ENCODE peak calls at places on chromosomes 7 and 10, in ten cellular contexts. One of them, this sample, is unnamed.

GRCh38 chr7:17696422-17696821 is 243.9 kb downstream of the SNX13 start:
- DNase-seq in Right ventricle myocardium superior: peak
- DNase-seq in left cardiac atrium: peak
- DNase-seq in cardiac muscle cell: no peak
- DNase-seq in NCI-H1105 treated with DMSO at 0.1 percent for 48 hours: no peak
- DNase-seq in activated CD8-positive, alpha-beta memory T cell treated with anti-CD3 and anti-CD28 coated beads for 24 hours: no peak
- DNase-seq in T-helper 2 cell: no peak
- DNase-seq in activated T-helper 1 cell treated with anti-CD3 and anti-CD28 coated beads, Interleukin-2, amount 50 U/mL, for 16 hours: no peak
- DNase-seq in stimulated activated CD4-positive, alpha-beta T cell treated with anti-CD3 and anti-CD28 coated beads, Interleukin-1b, Interleukin-23, amount 100 ng/mL, for 24 hours: no peak
- DNase-seq in spleen: no peak
- DNase-seq in this sample: no peak

GRCh38 chr10:59135275-59135674 is 41.2 kb upstream of the PHYHIPL start:
- DNase-seq in Right ventricle myocardium superior: no peak
- DNase-seq in left cardiac atrium: no peak
- DNase-seq in cardiac muscle cell: no peak
- DNase-seq in NCI-H1105 treated with DMSO at 0.1 percent for 48 hours: no peak
- DNase-seq in activated CD8-positive, alpha-beta memory T cell treated with anti-CD3 and anti-CD28 coated beads for 24 hours: no peak
- DNase-seq in T-helper 2 cell: no peak
- DNase-seq in activated T-helper 1 cell treated with anti-CD3 and anti-CD28 coated beads, Interleukin-2, amount 50 U/mL, for 16 hours: no peak
- DNase-seq in stimulated activated CD4-positive, alpha-beta T cell treated with anti-CD3 and anti-CD28 coated beads, Interleukin-1b, Interleukin-23, amount 100 ng/mL, for 24 hours: no peak
- DNase-seq in spleen: no peak
- DNase-seq in this sample: no peak

GRCh38 chr10:87978166-87978565 is 114.7 kb downstream of the PTEN start:
- DNase-seq in Right ventricle myocardium superior: no peak
- DNase-seq in left cardiac atrium: no peak
- DNase-seq in cardiac muscle cell: no peak
- DNase-seq in NCI-H1105 treated with DMSO at 0.1 percent for 48 hours: no peak
- DNase-seq in activated CD8-positive, alpha-beta memory T cell treated with anti-CD3 and anti-CD28 coated beads for 24 hours: no peak
- DNase-seq in T-helper 2 cell: no peak
- DNase-seq in activated T-helper 1 cell treated with anti-CD3 and anti-CD28 coated beads, Interleukin-2, amount 50 U/mL, for 16 hours: no peak
- DNase-seq in stimulated activated CD4-positive, alpha-beta T cell treated with anti-CD3 and anti-CD28 coated beads, Interleukin-1b, Interleukin-23, amount 100 ng/mL, for 24 hours: no peak
- DNase-seq in spleen: no peak
- DNase-seq in this sample: no peak

GRCh38 chr7:835491-836401 is 3.5 kb downstream of the SUN1 start:
- DNase-seq in Right ventricle myocardium superior: peak
- DNase-seq in left cardiac atrium: peak
- DNase-seq in cardiac muscle cell: no peak
- DNase-seq in NCI-H1105 treated with DMSO at 0.1 percent for 48 hours: no peak
- DNase-seq in activated CD8-positive, alpha-beta memory T cell treated with anti-CD3 and anti-CD28 coated beads for 24 hours: no peak
- DNase-seq in T-helper 2 cell: no peak
- DNase-seq in activated T-helper 1 cell treated with anti-CD3 and anti-CD28 coated beads, Interleukin-2, amount 50 U/mL, for 16 hours: no peak
- DNase-seq in stimulated activated CD4-positive, alpha-beta T cell treated with anti-CD3 and anti-CD28 coated beads, Interleukin-1b, Interleukin-23, amount 100 ng/mL, for 24 hours: no peak
- DNase-seq in spleen: peak
- DNase-seq in this sample: no peak

GRCh38 chr7:46320956-46321355 is 399.9 kb upstream of the IGFBP3 start:
- DNase-seq in Right ventricle myocardium superior: no peak
- DNase-seq in left cardiac atrium: no peak
- DNase-seq in cardiac muscle cell: no peak
- DNase-seq in NCI-H1105 treated with DMSO at 0.1 percent for 48 hours: no peak
- DNase-seq in activated CD8-positive, alpha-beta memory T cell treated with anti-CD3 and anti-CD28 coated beads for 24 hours: no peak
- DNase-seq in T-helper 2 cell: no peak
- DNase-seq in activated T-helper 1 cell treated with anti-CD3 and anti-CD28 coated beads, Interleukin-2, amount 50 U/mL, for 16 hours: no peak
- DNase-seq in stimulated activated CD4-positive, alpha-beta T cell treated with anti-CD3 and anti-CD28 coated beads, Interleukin-1b, Interleukin-23, amount 100 ng/mL, for 24 hours: no peak
- DNase-seq in spleen: no peak
- DNase-seq in this sample: no peak

GRCh38 chr7:44824894-44825526 is 22.9 kb downstream of the H2AZ2 start:
- DNase-seq in Right ventricle myocardium superior: no peak
- DNase-seq in left cardiac atrium: no peak
- DNase-seq in cardiac muscle cell: no peak
- DNase-seq in NCI-H1105 treated with DMSO at 0.1 percent for 48 hours: no peak
- DNase-seq in activated CD8-positive, alpha-beta memory T cell treated with anti-CD3 and anti-CD28 coated beads for 24 hours: no peak
- DNase-seq in T-helper 2 cell: no peak
- DNase-seq in activated T-helper 1 cell treated with anti-CD3 and anti-CD28 coated beads, Interleukin-2, amount 50 U/mL, for 16 hours: no peak
- DNase-seq in stimulated activated CD4-positive, alpha-beta T cell treated with anti-CD3 and anti-CD28 coated beads, Interleukin-1b, Interleukin-23, amount 100 ng/mL, for 24 hours: no peak
- DNase-seq in spleen: peak
- DNase-seq in this sample: no peak

GRCh38 chr7:67392596-67393438 is 396.2 kb downstream of the TYW1 start:
- DNase-seq in Right ventricle myocardium superior: no peak
- DNase-seq in left cardiac atrium: no peak
- DNase-seq in cardiac muscle cell: no peak
- DNase-seq in NCI-H1105 treated with DMSO at 0.1 percent for 48 hours: no peak
- DNase-seq in activated CD8-positive, alpha-beta memory T cell treated with anti-CD3 and anti-CD28 coated beads for 24 hours: no peak
- DNase-seq in T-helper 2 cell: no peak
- DNase-seq in activated T-helper 1 cell treated with anti-CD3 and anti-CD28 coated beads, Interleukin-2, amount 50 U/mL, for 16 hours: no peak
- DNase-seq in stimulated activated CD4-positive, alpha-beta T cell treated with anti-CD3 and anti-CD28 coated beads, Interleukin-1b, Interleukin-23, amount 100 ng/mL, for 24 hours: no peak
- DNase-seq in spleen: no peak
- DNase-seq in this sample: no peak

GRCh38 chr7:6183006-6183405 is 89.4 kb downstream of the CYTH3 start:
- DNase-seq in Right ventricle myocardium superior: no peak
- DNase-seq in left cardiac atrium: no peak
- DNase-seq in cardiac muscle cell: no peak
- DNase-seq in NCI-H1105 treated with DMSO at 0.1 percent for 48 hours: no peak
- DNase-seq in activated CD8-positive, alpha-beta memory T cell treated with anti-CD3 and anti-CD28 coated beads for 24 hours: no peak
- DNase-seq in T-helper 2 cell: no peak
- DNase-seq in activated T-helper 1 cell treated with anti-CD3 and anti-CD28 coated beads, Interleukin-2, amount 50 U/mL, for 16 hours: no peak
- DNase-seq in stimulated activated CD4-positive, alpha-beta T cell treated with anti-CD3 and anti-CD28 coated beads, Interleukin-1b, Interleukin-23, amount 100 ng/mL, for 24 hours: no peak
- DNase-seq in spleen: no peak
- DNase-seq in this sample: no peak

GRCh38 chr7:142012825-142013506 is 17.3 kb downstream of the MGAM start:
- DNase-seq in Right ventricle myocardium superior: no peak
- DNase-seq in left cardiac atrium: no peak
- DNase-seq in cardiac muscle cell: no peak
- DNase-seq in NCI-H1105 treated with DMSO at 0.1 percent for 48 hours: no peak
- DNase-seq in activated CD8-positive, alpha-beta memory T cell treated with anti-CD3 and anti-CD28 coated beads for 24 hours: no peak
- DNase-seq in T-helper 2 cell: no peak
- DNase-seq in activated T-helper 1 cell treated with anti-CD3 and anti-CD28 coated beads, Interleukin-2, amount 50 U/mL, for 16 hours: no peak
- DNase-seq in stimulated activated CD4-positive, alpha-beta T cell treated with anti-CD3 and anti-CD28 coated beads, Interleukin-1b, Interleukin-23, amount 100 ng/mL, for 24 hours: no peak
- DNase-seq in spleen: no peak
- DNase-seq in this sample: no peak

GRCh38 chr10:89337493-89337892 is 9.7 kb downstream of the IFIT3 start:
- DNase-seq in Right ventricle myocardium superior: no peak
- DNase-seq in left cardiac atrium: no peak
- DNase-seq in cardiac muscle cell: no peak
- DNase-seq in NCI-H1105 treated with DMSO at 0.1 percent for 48 hours: no peak
- DNase-seq in activated CD8-positive, alpha-beta memory T cell treated with anti-CD3 and anti-CD28 coated beads for 24 hours: peak
- DNase-seq in T-helper 2 cell: peak
- DNase-seq in activated T-helper 1 cell treated with anti-CD3 and anti-CD28 coated beads, Interleukin-2, amount 50 U/mL, for 16 hours: no peak
- DNase-seq in stimulated activated CD4-positive, alpha-beta T cell treated with anti-CD3 and anti-CD28 coated beads, Interleukin-1b, Interleukin-23, amount 100 ng/mL, for 24 hours: peak
- DNase-seq in spleen: no peak
- DNase-seq in this sample: peak

GRCh38 chr7:25025218-25025671 is 45.3 kb upstream of the OSBPL3 start:
- DNase-seq in Right ventricle myocardium superior: no peak
- DNase-seq in left cardiac atrium: no peak
- DNase-seq in cardiac muscle cell: peak
- DNase-seq in NCI-H1105 treated with DMSO at 0.1 percent for 48 hours: no peak
- DNase-seq in activated CD8-positive, alpha-beta memory T cell treated with anti-CD3 and anti-CD28 coated beads for 24 hours: no peak
- DNase-seq in T-helper 2 cell: no peak
- DNase-seq in activated T-helper 1 cell treated with anti-CD3 and anti-CD28 coated beads, Interleukin-2, amount 50 U/mL, for 16 hours: no peak
- DNase-seq in stimulated activated CD4-positive, alpha-beta T cell treated with anti-CD3 and anti-CD28 coated beads, Interleukin-1b, Interleukin-23, amount 100 ng/mL, for 24 hours: no peak
- DNase-seq in spleen: no peak
- DNase-seq in this sample: peak

GRCh38 chr7:116571037-116571436 is 46.2 kb downstream of the CAV1 start:
- DNase-seq in Right ventricle myocardium superior: no peak
- DNase-seq in left cardiac atrium: no peak
- DNase-seq in cardiac muscle cell: no peak
- DNase-seq in NCI-H1105 treated with DMSO at 0.1 percent for 48 hours: no peak
- DNase-seq in activated CD8-positive, alpha-beta memory T cell treated with anti-CD3 and anti-CD28 coated beads for 24 hours: no peak
- DNase-seq in T-helper 2 cell: no peak
- DNase-seq in activated T-helper 1 cell treated with anti-CD3 and anti-CD28 coated beads, Interleukin-2, amount 50 U/mL, for 16 hours: no peak
- DNase-seq in stimulated activated CD4-positive, alpha-beta T cell treated with anti-CD3 and anti-CD28 coated beads, Interleukin-1b, Interleukin-23, amount 100 ng/mL, for 24 hours: no peak
- DNase-seq in spleen: no peak
- DNase-seq in this sample: no peak

GRCh38 chr10:76736848-76737495 is 900.6 kb downstream of the KCNMA1 start:
- DNase-seq in Right ventricle myocardium superior: no peak
- DNase-seq in left cardiac atrium: no peak
- DNase-seq in cardiac muscle cell: no peak
- DNase-seq in NCI-H1105 treated with DMSO at 0.1 percent for 48 hours: no peak
- DNase-seq in activated CD8-positive, alpha-beta memory T cell treated with anti-CD3 and anti-CD28 coated beads for 24 hours: no peak
- DNase-seq in T-helper 2 cell: no peak
- DNase-seq in activated T-helper 1 cell treated with anti-CD3 and anti-CD28 coated beads, Interleukin-2, amount 50 U/mL, for 16 hours: no peak
- DNase-seq in stimulated activated CD4-positive, alpha-beta T cell treated with anti-CD3 and anti-CD28 coated beads, Interleukin-1b, Interleukin-23, amount 100 ng/mL, for 24 hours: no peak
- DNase-seq in spleen: no peak
- DNase-seq in this sample: no peak

GRCh38 chr10:132319853-132320669 is 11.9 kb upstream of the LRRC27 start:
- DNase-seq in Right ventricle myocardium superior: no peak
- DNase-seq in left cardiac atrium: no peak
- DNase-seq in cardiac muscle cell: no peak
- DNase-seq in NCI-H1105 treated with DMSO at 0.1 percent for 48 hours: no peak
- DNase-seq in activated CD8-positive, alpha-beta memory T cell treated with anti-CD3 and anti-CD28 coated beads for 24 hours: peak
- DNase-seq in T-helper 2 cell: no peak
- DNase-seq in activated T-helper 1 cell treated with anti-CD3 and anti-CD28 coated beads, Interleukin-2, amount 50 U/mL, for 16 hours: no peak
- DNase-seq in stimulated activated CD4-positive, alpha-beta T cell treated with anti-CD3 and anti-CD28 coated beads, Interleukin-1b, Interleukin-23, amount 100 ng/mL, for 24 hours: no peak
- DNase-seq in spleen: peak
- DNase-seq in this sample: no peak

GRCh38 chr10:7833210-7833609 is 14.9 kb downstream of the TAF3 start:
- DNase-seq in Right ventricle myocardium superior: no peak
- DNase-seq in left cardiac atrium: no peak
- DNase-seq in cardiac muscle cell: no peak
- DNase-seq in NCI-H1105 treated with DMSO at 0.1 percent for 48 hours: no peak
- DNase-seq in activated CD8-positive, alpha-beta memory T cell treated with anti-CD3 and anti-CD28 coated beads for 24 hours: no peak
- DNase-seq in T-helper 2 cell: no peak
- DNase-seq in activated T-helper 1 cell treated with anti-CD3 and anti-CD28 coated beads, Interleukin-2, amount 50 U/mL, for 16 hours: no peak
- DNase-seq in stimulated activated CD4-positive, alpha-beta T cell treated with anti-CD3 and anti-CD28 coated beads, Interleukin-1b, Interleukin-23, amount 100 ng/mL, for 24 hours: no peak
- DNase-seq in spleen: no peak
- DNase-seq in this sample: no peak

GRCh38 chr7:27567266-27567665 is 95.4 kb downstream of the HIBADH start:
- DNase-seq in Right ventricle myocardium superior: no peak
- DNase-seq in left cardiac atrium: no peak
- DNase-seq in cardiac muscle cell: no peak
- DNase-seq in NCI-H1105 treated with DMSO at 0.1 percent for 48 hours: no peak
- DNase-seq in activated CD8-positive, alpha-beta memory T cell treated with anti-CD3 and anti-CD28 coated beads for 24 hours: no peak
- DNase-seq in T-helper 2 cell: no peak
- DNase-seq in activated T-helper 1 cell treated with anti-CD3 and anti-CD28 coated beads, Interleukin-2, amount 50 U/mL, for 16 hours: no peak
- DNase-seq in stimulated activated CD4-positive, alpha-beta T cell treated with anti-CD3 and anti-CD28 coated beads, Interleukin-1b, Interleukin-23, amount 100 ng/mL, for 24 hours: no peak
- DNase-seq in spleen: no peak
- DNase-seq in this sample: no peak

GRCh38 chr7:121544726-121545125 is 148.6 kb upstream of the FAM3C start:
- DNase-seq in Right ventricle myocardium superior: no peak
- DNase-seq in left cardiac atrium: no peak
- DNase-seq in cardiac muscle cell: no peak
- DNase-seq in NCI-H1105 treated with DMSO at 0.1 percent for 48 hours: no peak
- DNase-seq in activated CD8-positive, alpha-beta memory T cell treated with anti-CD3 and anti-CD28 coated beads for 24 hours: no peak
- DNase-seq in T-helper 2 cell: no peak
- DNase-seq in activated T-helper 1 cell treated with anti-CD3 and anti-CD28 coated beads, Interleukin-2, amount 50 U/mL, for 16 hours: no peak
- DNase-seq in stimulated activated CD4-positive, alpha-beta T cell treated with anti-CD3 and anti-CD28 coated beads, Interleukin-1b, Interleukin-23, amount 100 ng/mL, for 24 hours: no peak
- DNase-seq in spleen: no peak
- DNase-seq in this sample: peak

GRCh38 chr7:46658281-46658680 is 737.2 kb upstream of the IGFBP3 start:
- DNase-seq in Right ventricle myocardium superior: no peak
- DNase-seq in left cardiac atrium: no peak
- DNase-seq in cardiac muscle cell: no peak
- DNase-seq in NCI-H1105 treated with DMSO at 0.1 percent for 48 hours: no peak
- DNase-seq in activated CD8-positive, alpha-beta memory T cell treated with anti-CD3 and anti-CD28 coated beads for 24 hours: no peak
- DNase-seq in T-helper 2 cell: no peak
- DNase-seq in activated T-helper 1 cell treated with anti-CD3 and anti-CD28 coated beads, Interleukin-2, amount 50 U/mL, for 16 hours: no peak
- DNase-seq in stimulated activated CD4-positive, alpha-beta T cell treated with anti-CD3 and anti-CD28 coated beads, Interleukin-1b, Interleukin-23, amount 100 ng/mL, for 24 hours: no peak
- DNase-seq in spleen: no peak
- DNase-seq in this sample: no peak

GRCh38 chr7:124171068-124171467 is 138.2 kb upstream of the TMEM229A start:
- DNase-seq in Right ventricle myocardium superior: no peak
- DNase-seq in left cardiac atrium: no peak
- DNase-seq in cardiac muscle cell: peak
- DNase-seq in NCI-H1105 treated with DMSO at 0.1 percent for 48 hours: peak
- DNase-seq in activated CD8-positive, alpha-beta memory T cell treated with anti-CD3 and anti-CD28 coated beads for 24 hours: no peak
- DNase-seq in T-helper 2 cell: no peak
- DNase-seq in activated T-helper 1 cell treated with anti-CD3 and anti-CD28 coated beads, Interleukin-2, amount 50 U/mL, for 16 hours: no peak
- DNase-seq in stimulated activated CD4-positive, alpha-beta T cell treated with anti-CD3 and anti-CD28 coated beads, Interleukin-1b, Interleukin-23, amount 100 ng/mL, for 24 hours: no peak
- DNase-seq in spleen: no peak
- DNase-seq in this sample: no peak

GRCh38 chr7:67992287-67992686 is 995.7 kb downstream of the TYW1 start:
- DNase-seq in Right ventricle myocardium superior: no peak
- DNase-seq in left cardiac atrium: no peak
- DNase-seq in cardiac muscle cell: no peak
- DNase-seq in NCI-H1105 treated with DMSO at 0.1 percent for 48 hours: no peak
- DNase-seq in activated CD8-positive, alpha-beta memory T cell treated with anti-CD3 and anti-CD28 coated beads for 24 hours: no peak
- DNase-seq in T-helper 2 cell: no peak
- DNase-seq in activated T-helper 1 cell treated with anti-CD3 and anti-CD28 coated beads, Interleukin-2, amount 50 U/mL, for 16 hours: no peak
- DNase-seq in stimulated activated CD4-positive, alpha-beta T cell treated with anti-CD3 and anti-CD28 coated beads, Interleukin-1b, Interleukin-23, amount 100 ng/mL, for 24 hours: no peak
- DNase-seq in spleen: no peak
- DNase-seq in this sample: no peak

GRCh38 chr10:110442746-110443145 is 55.0 kb upstream of the DUSP5 start:
- DNase-seq in Right ventricle myocardium superior: peak
- DNase-seq in left cardiac atrium: no peak
- DNase-seq in cardiac muscle cell: no peak
- DNase-seq in NCI-H1105 treated with DMSO at 0.1 percent for 48 hours: no peak
- DNase-seq in activated CD8-positive, alpha-beta memory T cell treated with anti-CD3 and anti-CD28 coated beads for 24 hours: peak
- DNase-seq in T-helper 2 cell: no peak
- DNase-seq in activated T-helper 1 cell treated with anti-CD3 and anti-CD28 coated beads, Interleukin-2, amount 50 U/mL, for 16 hours: no peak
- DNase-seq in stimulated activated CD4-positive, alpha-beta T cell treated with anti-CD3 and anti-CD28 coated beads, Interleukin-1b, Interleukin-23, amount 100 ng/mL, for 24 hours: no peak
- DNase-seq in spleen: peak
- DNase-seq in this sample: no peak

GRCh38 chr10:44281089-44281613 is 103.7 kb downstream of the CXCL12 start:
- DNase-seq in Right ventricle myocardium superior: peak
- DNase-seq in left cardiac atrium: peak
- DNase-seq in cardiac muscle cell: no peak
- DNase-seq in NCI-H1105 treated with DMSO at 0.1 percent for 48 hours: no peak
- DNase-seq in activated CD8-positive, alpha-beta memory T cell treated with anti-CD3 and anti-CD28 coated beads for 24 hours: no peak
- DNase-seq in T-helper 2 cell: no peak
- DNase-seq in activated T-helper 1 cell treated with anti-CD3 and anti-CD28 coated beads, Interleukin-2, amount 50 U/mL, for 16 hours: no peak
- DNase-seq in stimulated activated CD4-positive, alpha-beta T cell treated with anti-CD3 and anti-CD28 coated beads, Interleukin-1b, Interleukin-23, amount 100 ng/mL, for 24 hours: no peak
- DNase-seq in spleen: no peak
- DNase-seq in this sample: no peak

GRCh38 chr7:32583791-32584190 is 88.5 kb downstream of the AVL9 start:
- DNase-seq in Right ventricle myocardium superior: no peak
- DNase-seq in left cardiac atrium: no peak
- DNase-seq in cardiac muscle cell: no peak
- DNase-seq in NCI-H1105 treated with DMSO at 0.1 percent for 48 hours: no peak
- DNase-seq in activated CD8-positive, alpha-beta memory T cell treated with anti-CD3 and anti-CD28 coated beads for 24 hours: no peak
- DNase-seq in T-helper 2 cell: no peak
- DNase-seq in activated T-helper 1 cell treated with anti-CD3 and anti-CD28 coated beads, Interleukin-2, amount 50 U/mL, for 16 hours: no peak
- DNase-seq in stimulated activated CD4-positive, alpha-beta T cell treated with anti-CD3 and anti-CD28 coated beads, Interleukin-1b, Interleukin-23, amount 100 ng/mL, for 24 hours: no peak
- DNase-seq in spleen: no peak
- DNase-seq in this sample: no peak

GRCh38 chr7:44112231-44112996 is 8.3 kb downstream of the AEBP1 start:
- DNase-seq in Right ventricle myocardium superior: peak
- DNase-seq in left cardiac atrium: no peak
- DNase-seq in cardiac muscle cell: no peak
- DNase-seq in NCI-H1105 treated with DMSO at 0.1 percent for 48 hours: peak
- DNase-seq in activated CD8-positive, alpha-beta memory T cell treated with anti-CD3 and anti-CD28 coated beads for 24 hours: no peak
- DNase-seq in T-helper 2 cell: no peak
- DNase-seq in activated T-helper 1 cell treated with anti-CD3 and anti-CD28 coated beads, Interleukin-2, amount 50 U/mL, for 16 hours: no peak
- DNase-seq in stimulated activated CD4-positive, alpha-beta T cell treated with anti-CD3 and anti-CD28 coated beads, Interleukin-1b, Interleukin-23, amount 100 ng/mL, for 24 hours: no peak
- DNase-seq in spleen: peak
- DNase-seq in this sample: no peak

GRCh38 chr10:128854965-128855364 is 612.1 kb upstream of the MGMT start:
- DNase-seq in Right ventricle myocardium superior: peak
- DNase-seq in left cardiac atrium: peak
- DNase-seq in cardiac muscle cell: peak
- DNase-seq in NCI-H1105 treated with DMSO at 0.1 percent for 48 hours: peak
- DNase-seq in activated CD8-positive, alpha-beta memory T cell treated with anti-CD3 and anti-CD28 coated beads for 24 hours: no peak
- DNase-seq in T-helper 2 cell: no peak
- DNase-seq in activated T-helper 1 cell treated with anti-CD3 and anti-CD28 coated beads, Interleukin-2, amount 50 U/mL, for 16 hours: no peak
- DNase-seq in stimulated activated CD4-positive, alpha-beta T cell treated with anti-CD3 and anti-CD28 coated beads, Interleukin-1b, Interleukin-23, amount 100 ng/mL, for 24 hours: no peak
- DNase-seq in spleen: no peak
- DNase-seq in this sample: peak

GRCh38 chr7:47792521-47793121 is 155.6 kb downstream of the PKD1L1 start:
- DNase-seq in Right ventricle myocardium superior: no peak
- DNase-seq in left cardiac atrium: no peak
- DNase-seq in cardiac muscle cell: no peak
- DNase-seq in NCI-H1105 treated with DMSO at 0.1 percent for 48 hours: no peak
- DNase-seq in activated CD8-positive, alpha-beta memory T cell treated with anti-CD3 and anti-CD28 coated beads for 24 hours: no peak
- DNase-seq in T-helper 2 cell: no peak
- DNase-seq in activated T-helper 1 cell treated with anti-CD3 and anti-CD28 coated beads, Interleukin-2, amount 50 U/mL, for 16 hours: no peak
- DNase-seq in stimulated activated CD4-positive, alpha-beta T cell treated with anti-CD3 and anti-CD28 coated beads, Interleukin-1b, Interleukin-23, amount 100 ng/mL, for 24 hours: no peak
- DNase-seq in spleen: no peak
- DNase-seq in this sample: peak

GRCh38 chr10:88092975-88093374 is 229.6 kb downstream of the PTEN start:
- DNase-seq in Right ventricle myocardium superior: peak
- DNase-seq in left cardiac atrium: peak
- DNase-seq in cardiac muscle cell: peak
- DNase-seq in NCI-H1105 treated with DMSO at 0.1 percent for 48 hours: peak
- DNase-seq in activated CD8-positive, alpha-beta memory T cell treated with anti-CD3 and anti-CD28 coated beads for 24 hours: no peak
- DNase-seq in T-helper 2 cell: peak
- DNase-seq in activated T-helper 1 cell treated with anti-CD3 and anti-CD28 coated beads, Interleukin-2, amount 50 U/mL, for 16 hours: no peak
- DNase-seq in stimulated activated CD4-positive, alpha-beta T cell treated with anti-CD3 and anti-CD28 coated beads, Interleukin-1b, Interleukin-23, amount 100 ng/mL, for 24 hours: no peak
- DNase-seq in spleen: no peak
- DNase-seq in this sample: peak

GRCh38 chr10:50404021-50404823 is 152.9 kb upstream of the ASAH2 start:
- DNase-seq in Right ventricle myocardium superior: no peak
- DNase-seq in left cardiac atrium: no peak
- DNase-seq in cardiac muscle cell: no peak
- DNase-seq in NCI-H1105 treated with DMSO at 0.1 percent for 48 hours: no peak
- DNase-seq in activated CD8-positive, alpha-beta memory T cell treated with anti-CD3 and anti-CD28 coated beads for 24 hours: no peak
- DNase-seq in T-helper 2 cell: no peak
- DNase-seq in activated T-helper 1 cell treated with anti-CD3 and anti-CD28 coated beads, Interleukin-2, amount 50 U/mL, for 16 hours: no peak
- DNase-seq in stimulated activated CD4-positive, alpha-beta T cell treated with anti-CD3 and anti-CD28 coated beads, Interleukin-1b, Interleukin-23, amount 100 ng/mL, for 24 hours: no peak
- DNase-seq in spleen: no peak
- DNase-seq in this sample: no peak

This sample was measured in dermis microvascular lymphatic vessel endothelial cell.